ENCODE peak calls at places on chromosome 9, in four cellular contexts. M, X, F and L are unnamed samples.
A peak's percentile ranks its signal among the peaks of the same experiment; 100 is the strongest.

GRCh38 chr9:31323726-31324444 is 1060.6 kb upstream of the ACO1 start:
- DNase-seq in M (no peak), X (no peak), F (no peak), L (no peak)

GRCh38 chr9:98707158-98708102 is 1.3 kb downstream of the GABBR2 start:
- DNase-seq in M (no peak), X (peak; percentile 4), F (peak; percentile 21), L (no peak)

GRCh38 chr9:133969681-133970580 is 22.2 kb downstream of the VAV2 start:
- DNase-seq in M (no peak), X (no peak), F (no peak), L (no peak)

GRCh38 chr9:26856413-26857032 is 36.1 kb downstream of the CAAP1 start:
- DNase-seq in M (no peak), X (no peak), F (peak; percentile 59), L (no peak)

GRCh38 chr9:15249042-15249818 is 57.8 kb downstream of the TTC39B start:
- DNase-seq in M (no peak), X (no peak), F (no peak), L (no peak)

GRCh38 chr9:127935765-127936221 is 1.9 kb downstream of the DPM2 start:
- DNase-seq in M (peak; percentile 42), X (no peak), F (no peak), L (no peak)

GRCh38 chr9:136700309-136700708 is 12.1 kb upstream of the DIPK1B start:
- DNase-seq in M (no peak), X (no peak), F (no peak), L (no peak)

GRCh38 chr9:130371196-130371966 is 73.4 kb upstream of the ASS1 start:
- DNase-seq in M (no peak), X (no peak), F (no peak), L (no peak)

GRCh38 chr9:3916420-3916819 is 383.4 kb downstream of the GLIS3 start:
- DNase-seq in M (no peak), X (no peak), F (no peak), L (no peak)

GRCh38 chr9:129141066-129142041 is 30.1 kb downstream of the PTPA start:
- DNase-seq in M (no peak), X (no peak), F (no peak), L (peak; percentile 91)

GRCh38 chr9:130106860-130107848 is 53.4 kb downstream of the GPR107 start:
- DNase-seq in M (peak; percentile 85), X (peak; percentile 51), F (peak; percentile 34), L (peak; percentile 86)

GRCh38 chr9:96859461-96860198 is 5.3 kb upstream of the ZNF782 start:
- DNase-seq in M (no peak), X (peak; percentile 61), F (no peak), L (no peak)

GRCh38 chr9:136516191-136516654 is 29.6 kb downstream of the NOTCH1 start:
- DNase-seq in M (no peak), X (no peak), F (no peak), L (no peak)

GRCh38 chr9:4668604-4669003 is 2.3 kb upstream of the SPATA6L start:
- DNase-seq in M (no peak), X (no peak), F (no peak), L (no peak)

GRCh38 chr9:117644607-117645244 is 59.5 kb upstream of the TLR4 start:
- DNase-seq in M (peak; percentile 50), X (peak; percentile 13), F (peak; percentile 73), L (peak; percentile 72)

GRCh38 chr9:112348257-112348992 is 15.0 kb upstream of the PTBP3 start:
- DNase-seq in M (peak; percentile 75), X (peak; percentile 39), F (peak; percentile 61), L (peak; percentile 72)

GRCh38 chr9:135377431-135377830 is 102.2 kb upstream of the PPP1R26 start:
- DNase-seq in M (no peak), X (no peak), F (no peak), L (no peak)

GRCh38 chr9:111153973-111154590 is 115.8 kb upstream of the LPAR1 start:
- DNase-seq in M (no peak), X (no peak), F (no peak), L (no peak)

GRCh38 chr9:124800306-124801259 is 23.6 kb downstream of the OLFML2A start:
- DNase-seq in M (no peak), X (no peak), F (no peak), L (peak; percentile 53)

GRCh38 chr9:115997923-115998322 is 155.7 kb upstream of the PAPPA start:
- DNase-seq in M (no peak), X (no peak), F (no peak), L (no peak)

GRCh38 chr9:11199335-11199734 is 586.5 kb upstream of the PTPRD start:
- DNase-seq in M (no peak), X (no peak), F (no peak), L (no peak)

GRCh38 chr9:97397220-97397619 is 14.7 kb upstream of the TDRD7 start:
- DNase-seq in M (no peak), X (no peak), F (no peak), L (no peak)

GRCh38 chr9:136694163-136694864 is 7.1 kb upstream of the AGPAT2 start:
- DNase-seq in M (peak; percentile 14), X (no peak), F (no peak), L (no peak)

GRCh38 chr9:137123459-137123819 is 8.9 kb upstream of the DPP7 start:
- DNase-seq in M (no peak), X (no peak), F (no peak), L (no peak)

GRCh38 chr9:4666042-4666699 is at the start of gene SPATA6L:
- DNase-seq in M (peak; percentile 43), X (no peak), F (peak; percentile 64), L (peak; percentile 65)

GRCh38 chr9:130865921-130866320 is 30.7 kb downstream of the QRFP start:
- DNase-seq in M (no peak), X (no peak), F (no peak), L (no peak)

GRCh38 chr9:134519403-134520070 is 122.1 kb upstream of the COL5A1 start:
- DNase-seq in M (no peak), X (no peak), F (no peak), L (no peak)

GRCh38 chr9:95753762-95754465 is 121.6 kb upstream of the ERCC6L2 start:
- DNase-seq in M (no peak), X (no peak), F (no peak), L (no peak)

GRCh38 chr9:114339130-114339908 is 9.7 kb downstream of the ORM2 start:
- DNase-seq in M (peak; percentile 62), X (peak; percentile 44), F (no peak), L (no peak)

GRCh38 chr9:30575218-30575617 is 1809.2 kb upstream of the ACO1 start:
- DNase-seq in M (no peak), X (no peak), F (no peak), L (no peak)

GRCh38 chr9:13146838-13147237 is 132.7 kb downstream of the MPDZ start:
- DNase-seq in M (no peak), X (no peak), F (no peak), L (no peak)

GRCh38 chr9:37364751-37365360 is 57.6 kb upstream of the GRHPR start:
- DNase-seq in M (peak; percentile 25), X (no peak), F (no peak), L (no peak)

GRCh38 chr9:109497193-109498165 is 628 bp downstream of the PTPN3 start:
- DNase-seq in M (no peak), X (no peak), F (no peak), L (no peak)

GRCh38 chr9:129776938-129777768 is 24.3 kb upstream of the PTGES start:
- DNase-seq in M (peak; percentile 31), X (peak; percentile 93), F (peak; percentile 68), L (peak; percentile 97)

GRCh38 chr9:35733109-35733541 is 659 bp downstream of the CREB3 start:
- DNase-seq in M (no peak), X (no peak), F (no peak), L (no peak)

GRCh38 chr9:73451003-73451402 is 299.3 kb downstream of the ANXA1 start:
- DNase-seq in M (no peak), X (no peak), F (no peak), L (no peak)